ENCODE peak calls at places on chromosomes 11 and 22, in six cellular contexts. H is stimulated activated CD8-positive, alpha-beta memory T cell treated with anti-CD3 and anti-CD28 coated beads, Interleukin-15, amount 100 ng/mL, for 1 hour; J is AG04450; U is dermis blood vessel endothelial cell; S is stimulated activated CD4-positive, alpha-beta T cell treated with anti-CD3 and anti-CD28 coated beads, Interleukin-12 subunit alpha, Interleukin-12 subunit beta, amount 100 ng/mL, for 48 hours; K is PC-3. N is an unnamed sample.

GRCh38 chr11:67576742-67577475 is 6.7 kb upstream of the GSTP1 start:
- DNase-seq in J (no peak), H (no peak), S (no peak), U (no peak), K (no peak), N (no peak)

GRCh38 chr22:49566693-49567092 is 261.0 kb downstream of the BRD1 start:
- DNase-seq in J (no peak), K (no peak), U (no peak), S (no peak), H (no peak), N (no peak)

GRCh38 chr22:19448076-19448607 is 631 bp upstream of the C22orf39 start:
- DNase-seq in J (no peak), H (no peak), K (peak; percentile 20), U (peak; percentile 59), S (no peak), N (no peak)

GRCh38 chr11:38819986-38820385 is 2221.9 kb upstream of the RAG2 start:
- DNase-seq in K (no peak), S (no peak), U (no peak), J (no peak), H (no peak), N (no peak)

GRCh38 chr11:35158371-35159081 is 19.6 kb downstream of the CD44 start:
- DNase-seq in K (no peak), J (no peak), U (peak; percentile 47), S (no peak), H (no peak), N (no peak)

GRCh38 chr22:22520020-22520656 is at the start of gene ZNF280A:
- DNase-seq in K (no peak), U (peak; percentile 27), H (no peak), J (no peak), S (no peak), N (no peak)

GRCh38 chr22:38284042-38284402 is 11.2 kb upstream of the TMEM184B start:
- DNase-seq in U (no peak), S (no peak), K (no peak), J (peak; percentile 82), H (no peak), N (peak; percentile 79)

GRCh38 chr11:78289547-78290292 is 101.0 kb downstream of the USP35 start:
- DNase-seq in S (no peak), U (no peak), K (no peak), H (no peak), J (no peak), N (no peak)

GRCh38 chr11:272195-272930 is 5.8 kb upstream of the NLRP6 start:
- DNase-seq in S (no peak), H (no peak), J (no peak), K (no peak), U (no peak), N (no peak)

GRCh38 chr11:25981998-25982397 is 349.9 kb upstream of the ANO3 start:
- DNase-seq in S (no peak), H (no peak), J (peak; percentile 62), U (peak; percentile 73), K (peak; percentile 68), N (peak; percentile 27)

GRCh38 chr11:19777032-19777341 is 64.3 kb downstream of the NAV2 start:
- DNase-seq in J (no peak), U (peak; percentile 48), S (no peak), K (peak; percentile 4), H (no peak), N (no peak)

GRCh38 chr11:35040221-35040942 is 98.6 kb upstream of the CD44 start:
- DNase-seq in J (no peak), H (peak; percentile 29), S (peak; percentile 64), U (no peak), K (peak; percentile 61), N (peak; percentile 70)

GRCh38 chr11:117875397-117876048 is 935 bp downstream of the FXYD6 start:
- DNase-seq in J (no peak), K (no peak), U (no peak), H (no peak), S (no peak), N (no peak)

GRCh38 chr22:49454726-49455125 is 372.9 kb downstream of the BRD1 start:
- DNase-seq in H (no peak), S (no peak), K (no peak), U (no peak), J (no peak), N (no peak)

GRCh38 chr22:47918276-47918928 is 1156.0 kb downstream of the TBC1D22A start:
- DNase-seq in J (no peak), K (no peak), S (peak; percentile 27), H (no peak), U (no peak), N (no peak)

GRCh38 chr11:116454020-116454645 is 318.7 kb downstream of the BUD13 start:
- DNase-seq in K (peak; percentile 52), H (no peak), U (peak; percentile 81), J (no peak), S (peak; percentile 4), N (no peak)

GRCh38 chr11:9274499-9275228 is 9.5 kb upstream of the DENND5A start:
- DNase-seq in K (no peak), H (no peak), J (no peak), U (peak; percentile 58), S (no peak), N (no peak)

GRCh38 chr22:30340911-30341685 is 14.4 kb upstream of the TBC1D10A start:
- DNase-seq in J (no peak), H (no peak), S (no peak), K (no peak), U (no peak), N (no peak)

GRCh38 chr11:96413408-96413807 is 23.6 kb downstream of the JRKL start:
- DNase-seq in K (no peak), S (no peak), U (no peak), H (no peak), J (no peak), N (no peak)

GRCh38 chr11:35367491-35367890 is 51.9 kb downstream of the SLC1A2 start:
- DNase-seq in H (no peak), J (peak; percentile 56), K (peak; percentile 44), S (no peak), U (no peak), N (peak; percentile 70)

GRCh38 chr11:17010851-17011420 is 3.3 kb downstream of the PLEKHA7 start:
- DNase-seq in S (no peak), K (no peak), H (no peak), J (no peak), U (no peak), N (no peak)

GRCh38 chr11:72899238-72899637 is 85.0 kb downstream of the ATG16L2 start:
- DNase-seq in S (no peak), K (peak; percentile 29), J (no peak), H (no peak), U (no peak), N (peak; percentile 1)

GRCh38 chr11:95516786-95517185 is 272.8 kb downstream of the FAM76B start:
- DNase-seq in U (no peak), J (peak; percentile 72), H (no peak), S (no peak), K (peak; percentile 13), N (no peak)

GRCh38 chr11:2513441-2513840 is 68.6 kb downstream of the KCNQ1 start:
- DNase-seq in S (no peak), H (no peak), J (no peak), U (no peak), K (no peak), N (no peak)

GRCh38 chr22:21779444-21779843 is 43.9 kb upstream of the YPEL1 start:
- DNase-seq in U (no peak), S (no peak), H (no peak), K (no peak), J (no peak), N (no peak)

GRCh38 chr11:68840661-68841653 is 759 bp downstream of the CPT1A start:
- DNase-seq in H (no peak), U (peak; percentile 58), J (no peak), S (no peak), K (peak; percentile 59), N (no peak)

GRCh38 chr11:112835556-112835955 is 125.7 kb upstream of the NCAM1 start:
- DNase-seq in H (no peak), S (no peak), J (no peak), K (no peak), U (no peak), N (no peak)

GRCh38 chr22:49964136-49964492 is 3.5 kb downstream of the PIM3 start:
- DNase-seq in S (no peak), U (no peak), J (no peak), H (no peak), K (no peak), N (no peak)

GRCh38 chr11:118230088-118230487 is 5.3 kb upstream of the JAML start:
- DNase-seq in S (no peak), J (no peak), U (no peak), H (no peak), K (no peak), N (no peak)

GRCh38 chr22:39374191-39374590 is 24.4 kb downstream of the SYNGR1 start:
- DNase-seq in U (no peak), K (no peak), S (no peak), H (no peak), J (no peak), N (no peak)

GRCh38 chr11:10708131-10708530 is 14.6 kb upstream of the IRAG1 start:
- DNase-seq in U (no peak), S (no peak), K (no peak), J (no peak), H (no peak), N (no peak)

GRCh38 chr22:17913705-17914282 is 110.6 kb downstream of the MICAL3 start:
- DNase-seq in H (no peak), K (no peak), J (no peak), U (no peak), S (no peak), N (no peak)

GRCh38 chr11:122861631-122862030 is 20.9 kb upstream of the JHY start:
- DNase-seq in H (no peak), U (no peak), J (no peak), K (peak; percentile 96), S (no peak), N (no peak)

GRCh38 chr11:62421996-62422395 is 3.2 kb downstream of the SCGB1A1 start:
- DNase-seq in U (no peak), H (no peak), J (no peak), K (no peak), S (no peak), N (no peak)

GRCh38 chr11:113664069-113664980 is 41.8 kb downstream of the TMPRSS5 start:
- DNase-seq in J (no peak), H (no peak), U (no peak), S (no peak), K (peak; percentile 95), N (peak; percentile 68)

GRCh38 chr11:43516316-43516820 is 157.6 kb downstream of the TTC17 start:
- DNase-seq in J (no peak), U (no peak), H (no peak), K (no peak), S (no peak), N (no peak)

GRCh38 chr22:32079110-32080089 is 36.3 kb downstream of the SLC5A1 start:
- DNase-seq in K (peak; percentile 77), S (no peak), J (peak; percentile 36), U (peak; percentile 58), H (no peak), N (peak; percentile 64)